ENCODE peak calls at places on chromosomes 7 and 10, in six cellular contexts. W is GF-D8; X is Daoy; P is heart left ventricle; A is NCI-H524; Q is stimulated activated CD8-positive, alpha-beta memory T cell treated with anti-CD3 and anti-CD28 coated beads, Interleukin-2, amount 100 ng/mL, for 1 hour. H is an unnamed sample.
A peak's percentile ranks its signal among the peaks of the same experiment; 100 is the strongest.

GRCh38 chr7:84264341-84264740 is 69.8 kb upstream of the SEMA3A start:
- DNase-seq in X (peak; percentile 11), W (no peak), Q (no peak), P (no peak), A (no peak), H (no peak)

GRCh38 chr10:98748298-98748697 is 301.6 kb upstream of the HPS1 start:
- DNase-seq in X (peak; percentile 13), A (peak; percentile 33), Q (no peak), P (no peak), W (no peak), H (peak; percentile 23)

GRCh38 chr10:91668935-91669334 is 36.1 kb upstream of the PPP1R3C start:
- DNase-seq in A (no peak), P (no peak), X (no peak), Q (no peak), W (no peak), H (no peak)

GRCh38 chr10:87636313-87636915 is 23.3 kb upstream of the PAPSS2 start:
- DNase-seq in Q (no peak), W (no peak), A (no peak), P (no peak), X (no peak), H (no peak)

GRCh38 chr7:98810166-98810802 is 59.5 kb downstream of the TMEM130 start:
- DNase-seq in W (no peak), P (no peak), X (peak; percentile 44), Q (no peak), A (peak; percentile 99), H (no peak)

GRCh38 chr10:129642427-129642826 is 175.4 kb downstream of the MGMT start:
- DNase-seq in X (peak; percentile 56), P (no peak), Q (no peak), A (no peak), W (no peak), H (no peak)

GRCh38 chr10:113689574-113689973 is 9.9 kb downstream of the CASP7 start:
- DNase-seq in P (no peak), W (no peak), Q (no peak), X (no peak), A (no peak), H (no peak)

GRCh38 chr7:150407588-150408392 is 28.7 kb downstream of the ZNF775 start:
- DNase-seq in W (no peak), X (no peak), P (no peak), Q (no peak), A (no peak), H (no peak)

GRCh38 chr7:123770378-123770777 is 21.6 kb upstream of the WASL start:
- DNase-seq in Q (no peak), W (no peak), A (no peak), X (peak; percentile 90), P (no peak), H (peak; percentile 63)

GRCh38 chr7:24384362-24385030 is 100.5 kb downstream of the NPY start:
- DNase-seq in P (no peak), Q (no peak), A (no peak), X (no peak), W (no peak), H (no peak)

GRCh38 chr7:43868181-43868580 is 1.1 kb downstream of the MRPS24 start:
- DNase-seq in A (no peak), X (no peak), W (no peak), Q (no peak), P (no peak), H (no peak)

GRCh38 chr10:94440096-94440495 is 37.8 kb downstream of the TBC1D12 start:
- DNase-seq in X (no peak), W (no peak), Q (no peak), P (no peak), A (no peak), H (no peak)

GRCh38 chr10:93541402-93542357 is 24.8 kb upstream of the FFAR4 start:
- DNase-seq in A (peak; percentile 3), W (no peak), Q (no peak), X (peak; percentile 58), P (peak; percentile 37), H (no peak)

GRCh38 chr10:64505496-64505895 is 984.3 kb downstream of the REEP3 start:
- DNase-seq in X (no peak), P (no peak), W (no peak), A (no peak), Q (no peak), H (no peak)

GRCh38 chr10:120641695-120642094 is 184.7 kb downstream of the PLPP4 start:
- DNase-seq in W (peak; percentile 3), A (no peak), P (no peak), Q (no peak), X (no peak), H (no peak)

GRCh38 chr7:110790992-110791391 is 299.9 kb upstream of the LRRN3 start:
- DNase-seq in X (no peak), A (no peak), Q (no peak), W (no peak), P (no peak), H (no peak)

GRCh38 chr10:77350711-77351119 is 286.9 kb downstream of the KCNMA1 start:
- DNase-seq in W (no peak), P (peak; percentile 66), Q (no peak), X (peak; percentile 98), A (no peak), H (no peak)

GRCh38 chr7:102413071-102413470 is 16.9 kb downstream of the PRKRIP1 start:
- DNase-seq in X (no peak), W (no peak), A (no peak), P (no peak), Q (no peak), H (no peak)

GRCh38 chr10:71801357-71801756 is 28.0 kb upstream of the VSIR start:
- DNase-seq in X (no peak), A (no peak), Q (no peak), W (no peak), P (no peak), H (peak; percentile 81)

GRCh38 chr7:131131746-131132431 is 195.8 kb upstream of the MKLN1 start:
- DNase-seq in W (no peak), Q (no peak), X (no peak), A (no peak), P (no peak), H (no peak)

GRCh38 chr7:156466955-156467625 is 173.5 kb upstream of the RNF32 start:
- DNase-seq in A (no peak), W (no peak), Q (no peak), P (no peak), X (peak; percentile 54), H (no peak)

GRCh38 chr7:13181221-13181620 is 493.8 kb downstream of the ARL4A start:
- DNase-seq in A (peak; percentile 61), X (peak; percentile 10), Q (no peak), W (no peak), P (no peak), H (no peak)

GRCh38 chr10:17671307-17671706 is 27.4 kb downstream of the STAM start:
- DNase-seq in X (no peak), Q (no peak), P (no peak), W (no peak), A (no peak), H (no peak)

GRCh38 chr10:121356187-121356586 is 242.1 kb downstream of the FGFR2 start:
- DNase-seq in P (no peak), Q (no peak), X (no peak), W (no peak), A (no peak), H (no peak)

GRCh38 chr7:92763636-92764423 is 72.5 kb downstream of the CDK6 start:
- DNase-seq in X (peak; percentile 80), A (peak; percentile 71), P (no peak), W (no peak), Q (no peak), H (no peak)

GRCh38 chr7:129792721-129793120 is 160.0 kb downstream of the UBE2H start:
- DNase-seq in P (no peak), A (no peak), W (no peak), X (no peak), Q (no peak), H (no peak)

GRCh38 chr10:81874878-81875679 is at the start of gene NRG3:
- DNase-seq in P (no peak), W (no peak), Q (no peak), X (no peak), A (no peak), H (peak; percentile 41)

GRCh38 chr7:107090452-107090851 is 45.9 kb downstream of the PRKAR2B start:
- DNase-seq in Q (no peak), W (no peak), P (no peak), X (no peak), A (no peak), H (no peak)

GRCh38 chr10:7161484-7162283 is 249.2 kb downstream of the SFMBT2 start:
- DNase-seq in A (no peak), Q (no peak), X (no peak), P (peak; percentile 40), W (no peak), H (no peak)